ENCODE peak calls at places on chromosomes 1 and 21, in eight cellular contexts. L, R, S, Q, O, Y, F and J are unnamed samples.

GRCh38 chr21:38479641-38480515 is 18.4 kb downstream of the ERG start:
- DNase-seq in L (no peak), R (no peak), S (no peak), Q (no peak), O (no peak), Y (no peak), F (no peak), J (no peak)

GRCh38 chr1:200888349-200888838 is 6.3 kb upstream of the INAVA start:
- DNase-seq in L (no peak), R (no peak), S (peak; percentile 82), Q (no peak), O (no peak), Y (no peak), F (no peak), J (no peak)

GRCh38 chr1:218397752-218398339 is 52.7 kb downstream of the TGFB2 start:
- DNase-seq in L (no peak), R (no peak), S (no peak), Q (no peak), O (peak; percentile 36), Y (no peak), F (no peak), J (no peak)

GRCh38 chr1:36161656-36162531 is 5.9 kb downstream of the MAP7D1 start:
- DNase-seq in L (peak; percentile 35), R (no peak), S (peak; percentile 77), Q (no peak), O (no peak), Y (no peak), F (no peak), J (no peak)

GRCh38 chr21:36753556-36753955 is 54.6 kb downstream of the SIM2 start:
- DNase-seq in L (no peak), R (no peak), S (no peak), Q (no peak), O (no peak), Y (no peak), F (no peak), J (no peak)

GRCh38 chr21:40191616-40192015 is 324.4 kb downstream of the PCP4 start:
- DNase-seq in L (no peak), R (no peak), S (no peak), Q (no peak), O (no peak), Y (no peak), F (no peak), J (no peak)

GRCh38 chr1:185207980-185208602 is 51.1 kb downstream of the SWT1 start:
- DNase-seq in L (no peak), R (no peak), S (no peak), Q (no peak), O (no peak), Y (no peak), F (no peak), J (no peak)

GRCh38 chr1:208535518-208535917 is 291.3 kb upstream of the PLXNA2 start:
- DNase-seq in L (no peak), R (no peak), S (no peak), Q (no peak), O (no peak), Y (peak; percentile 42), F (no peak), J (no peak)

GRCh38 chr1:14597343-14598006 is 1.0 kb upstream of the KAZN start:
- DNase-seq in L (no peak), R (no peak), S (no peak), Q (no peak), O (peak; percentile 49), Y (no peak), F (no peak), J (no peak)

GRCh38 chr1:159914252-159915018 is 10.9 kb downstream of the TAGLN2 start:
- DNase-seq in L (no peak), R (no peak), S (no peak), Q (no peak), O (no peak), Y (no peak), F (no peak), J (no peak)

GRCh38 chr1:50474859-50475809 is 51.9 kb upstream of the DMRTA2 start:
- DNase-seq in L (no peak), R (no peak), S (no peak), Q (no peak), O (no peak), Y (no peak), F (no peak), J (no peak)

GRCh38 chr1:209616366-209617046 is 33.0 kb downstream of the CAMK1G start:
- DNase-seq in L (no peak), R (no peak), S (no peak), Q (no peak), O (no peak), Y (no peak), F (no peak), J (no peak)
- TF ChIP-seq CTCF in L (no peak), R (no peak), S (no peak), Q (no peak), O (no peak), Y (no peak), F (no peak), J (no peak)

GRCh38 chr1:93056649-93057048 is 22.4 kb upstream of the MTF2 start:
- DNase-seq in L (no peak), R (no peak), S (no peak), Q (no peak), O (no peak), Y (no peak), F (no peak), J (no peak)

GRCh38 chr1:93056214-93056613 is 22.9 kb upstream of the MTF2 start:
- DNase-seq in L (no peak), R (no peak), S (no peak), Q (no peak), O (peak; percentile 80), Y (no peak), F (peak; percentile 53), J (no peak)

DNA sequence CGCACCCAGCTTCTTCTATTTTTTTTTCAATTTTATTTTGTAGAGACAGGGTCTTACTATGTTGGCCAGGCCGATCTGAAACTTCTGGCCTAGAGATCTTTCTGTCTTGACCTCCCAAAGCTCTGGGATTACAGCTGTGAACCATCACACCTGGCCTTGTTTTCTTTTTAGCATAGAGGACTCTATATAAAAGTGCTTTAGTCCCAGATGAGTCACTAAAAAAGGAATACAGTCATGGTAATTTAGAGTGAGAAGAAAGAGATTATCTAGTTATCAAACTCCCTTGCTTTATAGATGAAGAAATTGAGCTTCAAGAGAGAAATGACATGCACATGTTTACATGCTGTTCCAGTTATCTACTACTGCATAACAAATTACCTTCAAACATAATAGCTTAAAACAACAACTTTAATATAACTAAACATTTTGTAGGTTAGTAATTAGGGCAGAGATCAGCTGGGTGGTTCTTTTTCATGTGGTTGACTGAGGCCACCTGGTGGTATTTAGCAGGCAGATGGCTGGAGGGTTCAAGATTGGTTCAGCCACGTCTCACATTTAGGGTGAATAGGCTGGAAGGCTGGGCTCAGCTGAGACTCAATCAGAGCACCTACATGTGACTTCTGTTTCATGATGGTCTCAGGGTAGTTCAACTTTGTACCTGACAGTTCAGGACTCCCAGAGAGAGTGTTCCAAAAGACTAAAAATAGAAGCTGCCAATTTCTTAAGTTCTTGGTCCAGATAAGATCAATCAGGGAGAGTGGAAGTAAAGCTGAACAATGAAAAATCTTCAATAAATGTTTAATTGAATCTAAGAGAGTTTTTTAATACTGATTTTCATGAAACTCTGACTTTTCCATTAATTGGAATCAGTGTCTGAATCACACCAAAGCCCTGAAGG is 16.9 kb upstream of the MTF2 start:
- DNase-seq in L (no peak), R (no peak), S (peak; percentile 25), Q (no peak), O (peak; percentile 47), Y (no peak), F (peak; percentile 51), J (no peak)
- TF ChIP-seq CTCF in L (peak; percentile 26), R (peak; percentile 59), S (peak; percentile 34), Q (peak; percentile 72), O (peak; percentile 63), Y (peak; percentile 31), F (peak; percentile 44), J (peak; percentile 40)

GRCh38 chr1:84757301-84757700 is 67.0 kb upstream of the SSX2IP start:
- DNase-seq in L (no peak), R (no peak), S (no peak), Q (no peak), O (no peak), Y (no peak), F (no peak), J (no peak)
- TF ChIP-seq CTCF in L (no peak), R (peak; percentile 35), S (no peak), Q (peak; percentile 47), O (peak; percentile 14), Y (no peak), F (no peak), J (no peak)

GRCh38 chr1:243748706-243749283 is 101.2 kb downstream of the AKT3 start:
- DNase-seq in L (peak; percentile 9), R (no peak), S (no peak), Q (no peak), O (peak; percentile 78), Y (no peak), F (peak; percentile 90), J (peak; percentile 55)
- TF ChIP-seq CTCF in L (peak; percentile 58), R (peak; percentile 88), S (peak; percentile 75), Q (peak; percentile 93), O (peak; percentile 77), Y (peak; percentile 69), F (peak; percentile 72), J (peak; percentile 70)

DNA sequence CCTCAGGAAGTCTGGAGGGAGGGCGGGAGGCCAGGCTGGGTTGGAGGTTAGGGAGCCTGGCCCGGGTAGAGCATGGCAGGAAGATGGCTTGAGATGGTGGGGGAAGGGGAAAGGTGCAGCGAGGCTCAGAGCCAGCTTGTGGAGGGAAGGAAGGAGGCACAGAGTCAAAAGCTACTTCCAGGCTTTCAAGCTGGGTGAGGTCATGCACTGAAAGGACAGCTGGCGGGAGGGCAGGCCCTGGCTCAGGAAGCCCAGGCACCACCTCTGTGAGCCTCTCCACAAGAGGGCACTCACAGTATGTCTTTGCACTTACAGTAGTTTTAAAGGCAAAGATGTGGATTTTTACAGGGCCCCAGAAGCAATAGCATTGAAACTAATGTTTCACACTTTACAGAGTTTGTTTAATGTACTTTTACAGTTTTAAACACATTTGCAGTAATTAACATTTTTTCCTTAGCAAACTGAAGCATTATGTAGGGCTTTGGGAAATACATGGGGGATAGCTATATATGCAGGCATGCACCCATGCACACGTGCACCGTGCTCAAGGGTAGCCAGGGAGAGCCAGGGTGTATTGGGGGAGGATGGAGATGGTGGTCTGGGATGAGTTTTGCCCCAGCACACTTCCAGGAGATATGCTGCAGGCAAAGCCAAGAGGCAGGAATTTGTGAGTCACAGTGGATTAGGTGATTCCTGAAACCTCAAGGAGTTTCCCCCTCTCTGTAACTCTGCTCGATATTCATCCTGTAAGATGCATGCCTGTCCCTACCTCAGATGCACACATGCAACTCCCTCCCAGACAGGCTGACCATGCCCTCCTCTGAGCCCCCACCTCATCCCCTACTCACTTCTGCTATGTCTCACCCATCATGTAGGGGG is 6.1 kb upstream of the ADAM15 start:
- DNase-seq in L (peak; percentile 91), R (peak; percentile 78), S (peak; percentile 59), Q (no peak), O (peak; percentile 81), Y (no peak), F (peak; percentile 85), J (peak; percentile 64)
- TF ChIP-seq CTCF in L (peak; percentile 60), R (peak; percentile 84), S (peak; percentile 36), Q (peak; percentile 85), O (peak; percentile 80), Y (peak; percentile 88), F (peak; percentile 68), J (peak; percentile 87)

GRCh38 chr1:101474039-101474665 is 237.3 kb downstream of the S1PR1 start:
- DNase-seq in L (no peak), R (no peak), S (no peak), Q (no peak), O (peak; percentile 51), Y (no peak), F (peak; percentile 14), J (no peak)
- TF ChIP-seq CTCF in L (no peak), R (peak; percentile 40), S (no peak), Q (peak; percentile 48), O (peak; percentile 34), Y (no peak), F (peak; percentile 17), J (peak; percentile 21)